ENCODE peak calls at places on chromosomes 16 and 17, in ten cellular contexts. M is ascending aorta; W is mesothelial cell of epicardium; I is activated CD8-positive, alpha-beta memory T cell treated with anti-CD3 and anti-CD28 coated beads for 1 hour; D is cardiac muscle cell; A is AG04449; V is anterior cingulate cortex; L is EL; G is OCI-LY7; R is T-helper 2 cell. O is an unnamed sample.

GRCh38 chr16:15523939-15524338 is 89.6 kb downstream of the BMERB1 start:
- DNase-seq in M (no peak), W (no peak), I (no peak), D (no peak), A (no peak), V (no peak), L (no peak), G (no peak), R (no peak), O (no peak)

GRCh38 chr17:31310877-31311276 is 3.0 kb downstream of the EVI2B start:
- DNase-seq in M (no peak), W (no peak), I (no peak), D (no peak), A (no peak), V (no peak), L (no peak), G (peak), R (no peak), O (no peak)

GRCh38 chr17:81328925-81329278 is 33.8 kb upstream of the SLC38A10 start:
- DNase-seq in M (no peak), W (no peak), I (no peak), D (no peak), A (no peak), V (no peak), L (no peak), G (no peak), R (no peak), O (no peak)

GRCh38 chr16:53465606-53466290 is 31.5 kb downstream of the RBL2 start:
- DNase-seq in M (no peak), W (no peak), I (no peak), D (no peak), A (peak), V (no peak), L (peak), G (no peak), R (no peak), O (no peak)

GRCh38 chr17:73232587-73233373 is 28.9 kb downstream of the CPSF4L start:
- DNase-seq in M (no peak), W (peak), I (no peak), D (peak), A (no peak), V (no peak), L (peak), G (peak), R (peak), O (peak)

GRCh38 chr16:24668481-24669001 is 60.9 kb upstream of the TNRC6A start:
- DNase-seq in M (peak), W (no peak), I (no peak), D (no peak), A (no peak), V (no peak), L (peak), G (no peak), R (peak), O (no peak)

GRCh38 chr17:42116705-42117396 is 4.3 kb downstream of the KAT2A start:
- DNase-seq in M (peak), W (peak), I (peak), D (peak), A (no peak), V (peak), L (peak), G (peak), R (peak), O (peak)

GRCh38 chr17:5555254-5555653 is 29.1 kb downstream of the NLRP1 start:
- DNase-seq in M (no peak), W (no peak), I (no peak), D (no peak), A (peak), V (no peak), L (peak), G (no peak), R (no peak), O (peak)

GRCh38 chr17:16419074-16419928 is 3.9 kb downstream of the TRPV2 start:
- DNase-seq in M (no peak), W (no peak), I (no peak), D (no peak), A (peak), V (no peak), L (peak), G (no peak), R (peak), O (no peak)

GRCh38 chr17:8288336-8289102 is at the start of gene RANGRF:
- DNase-seq in M (peak), W (peak), I (peak), D (peak), A (no peak), V (peak), L (peak), G (peak), R (peak), O (peak)

GRCh38 chr16:70746040-70746707 is 54.8 kb downstream of the VAC14 start:
- DNase-seq in M (peak), W (no peak), I (no peak), D (no peak), A (peak), V (no peak), L (peak), G (no peak), R (no peak), O (no peak)

GRCh38 chr16:64375386-64375980 is 746.4 kb downstream of the CDH11 start:
- DNase-seq in M (no peak), W (no peak), I (no peak), D (no peak), A (no peak), V (no peak), L (no peak), G (no peak), R (no peak), O (no peak)

GRCh38 chr17:57811633-57812280 is 38.1 kb downstream of the MRPS23 start:
- DNase-seq in M (no peak), W (no peak), I (no peak), D (no peak), A (no peak), V (no peak), L (no peak), G (no peak), R (no peak), O (no peak)

GRCh38 chr17:74059471-74059870 is 144.0 kb upstream of the RPL38 start:
- DNase-seq in M (no peak), W (no peak), I (no peak), D (no peak), A (no peak), V (no peak), L (no peak), G (no peak), R (no peak), O (no peak)

GRCh38 chr16:30720694-30721093 is 21.7 kb downstream of the SRCAP start:
- DNase-seq in M (no peak), W (no peak), I (no peak), D (no peak), A (no peak), V (no peak), L (no peak), G (no peak), R (no peak), O (no peak)

GRCh38 chr17:77746901-77747620 is 211.4 kb upstream of the TNRC6C start:
- DNase-seq in M (no peak), W (no peak), I (no peak), D (no peak), A (no peak), V (no peak), L (no peak), G (no peak), R (no peak), O (peak)